ENCODE peak calls at places on chromosomes 5 and 9, in seven cellular contexts. X is SK-N-SH, O is PC-3, Z is GM23338, P is HCT116, B is MM.1S, D is OCI-LY7. V is an unnamed sample.

GRCh38 chr5:41296066-41296465 is 82.7 kb upstream of the C6 start:
- DNase-seq in P (no peak), Z (no peak), D (no peak), B (no peak), O (no peak), X (no peak), V (no peak)

GRCh38 chr9:118652258-118652657 is 717.0 kb downstream of the BRINP1 start:
- DNase-seq in B (no peak), O (no peak), Z (no peak), P (no peak), D (no peak), X (no peak), V (no peak)

GRCh38 chr5:133994297-133994989 is 10.3 kb downstream of the VDAC1 start:
- DNase-seq in B (no peak), X (no peak), O (no peak), D (no peak), Z (no peak), P (no peak), V (no peak)

GRCh38 chr5:72358925-72359324 is 38.8 kb downstream of the PTCD2 start:
- DNase-seq in X (no peak), D (no peak), P (no peak), Z (no peak), B (no peak), O (no peak), V (no peak)

GRCh38 chr5:173802670-173803165 is 85.4 kb upstream of the CPEB4 start:
- DNase-seq in B (no peak), Z (no peak), P (no peak), O (peak; percentile 39), D (no peak), X (no peak), V (peak; percentile 77)

GRCh38 chr9:33329996-33330395 is 39.7 kb downstream of the NFX1 start:
- DNase-seq in X (no peak), B (no peak), O (peak; percentile 83), D (no peak), Z (no peak), P (no peak), V (peak; percentile 20)

GRCh38 chr5:32051796-32052195 is 122.3 kb downstream of the GOLPH3 start:
- DNase-seq in X (no peak), O (no peak), Z (no peak), P (no peak), D (no peak), B (no peak), V (no peak)

GRCh38 chr5:127001621-127002296 is 28.6 kb downstream of the MARCHF3 start:
- DNase-seq in Z (no peak), D (no peak), P (no peak), B (no peak), O (peak; percentile 7), X (no peak), V (peak; percentile 23)

GRCh38 chr9:126112135-126112720 is 214.4 kb upstream of the MVB12B start:
- DNase-seq in D (no peak), O (no peak), Z (no peak), X (no peak), B (no peak), P (no peak), V (no peak)

GRCh38 chr5:159905496-159905895 is 10.8 kb upstream of the ADRA1B start:
- DNase-seq in X (no peak), P (peak; percentile 92), O (peak; percentile 98), B (peak; percentile 12), Z (no peak), D (no peak), V (peak; percentile 47)

GRCh38 chr9:107982735-107983134 is 493.2 kb upstream of the KLF4 start:
- DNase-seq in B (no peak), D (no peak), O (no peak), Z (no peak), P (no peak), X (no peak), V (no peak)

GRCh38 chr5:17069995-17070405 is 133.9 kb upstream of the MYO10 start:
- DNase-seq in D (no peak), O (peak; percentile 97), X (no peak), B (no peak), Z (no peak), P (peak; percentile 10), V (no peak)

GRCh38 chr9:108182950-108183381 is 672.8 kb downstream of the ACTL7B start:
- DNase-seq in B (no peak), O (peak; percentile 35), Z (no peak), P (no peak), X (no peak), D (no peak), V (no peak)

GRCh38 chr9:70600479-70600878 is 186.0 kb upstream of the KLF9 start:
- DNase-seq in B (no peak), Z (no peak), D (no peak), P (no peak), X (no peak), O (no peak), V (peak; percentile 58)

DNA sequence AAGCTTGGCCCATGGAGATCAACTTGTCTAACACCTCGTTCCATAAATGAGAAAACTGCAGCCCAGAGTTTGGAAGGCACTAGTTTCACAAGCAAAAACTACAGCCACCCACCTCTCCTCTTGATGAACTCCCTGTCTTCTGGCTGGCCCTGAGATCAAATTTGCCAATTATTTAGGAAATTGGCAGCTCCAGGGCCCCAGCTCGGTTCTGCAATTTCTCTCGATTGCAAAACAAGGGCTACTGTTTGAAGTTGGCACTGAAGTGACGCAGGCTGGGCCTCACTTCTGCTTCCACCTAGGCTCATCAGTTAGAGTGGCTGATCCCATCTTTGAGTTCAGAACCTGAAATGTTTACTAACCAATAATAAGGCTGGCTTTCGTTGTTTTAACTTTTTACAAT is 3.7 kb upstream of the GPX3 start:
- DNase-seq in X (no peak), O (no peak), P (no peak), Z (no peak), D (no peak), B (no peak), V (no peak)
- TF ChIP-seq EZH2phosphoT487 in X (no peak), O (no peak), P (no peak), Z (no peak), D (no peak), B (no peak), V (no peak)

GRCh38 chr9:4667681-4668080 is 1.4 kb upstream of the SPATA6L start:
- DNase-seq in Z (no peak), B (no peak), X (no peak), D (peak; percentile 32), O (no peak), P (no peak), V (no peak)

GRCh38 chr9:4665357-4665756 is 923 bp downstream of the SPATA6L start:
- DNase-seq in Z (no peak), P (no peak), B (no peak), X (peak; percentile 37), D (no peak), O (no peak), V (no peak)

GRCh38 chr9:4668604-4669003 is 2.3 kb upstream of the SPATA6L start:
- DNase-seq in O (no peak), B (no peak), D (no peak), X (no peak), P (no peak), Z (no peak), V (no peak)

GRCh38 chr9:4663956-4664355 is 1.9 kb downstream of the PLPP6 start:
- DNase-seq in O (no peak), D (no peak), B (no peak), Z (no peak), P (no peak), X (no peak), V (no peak)

DNA sequence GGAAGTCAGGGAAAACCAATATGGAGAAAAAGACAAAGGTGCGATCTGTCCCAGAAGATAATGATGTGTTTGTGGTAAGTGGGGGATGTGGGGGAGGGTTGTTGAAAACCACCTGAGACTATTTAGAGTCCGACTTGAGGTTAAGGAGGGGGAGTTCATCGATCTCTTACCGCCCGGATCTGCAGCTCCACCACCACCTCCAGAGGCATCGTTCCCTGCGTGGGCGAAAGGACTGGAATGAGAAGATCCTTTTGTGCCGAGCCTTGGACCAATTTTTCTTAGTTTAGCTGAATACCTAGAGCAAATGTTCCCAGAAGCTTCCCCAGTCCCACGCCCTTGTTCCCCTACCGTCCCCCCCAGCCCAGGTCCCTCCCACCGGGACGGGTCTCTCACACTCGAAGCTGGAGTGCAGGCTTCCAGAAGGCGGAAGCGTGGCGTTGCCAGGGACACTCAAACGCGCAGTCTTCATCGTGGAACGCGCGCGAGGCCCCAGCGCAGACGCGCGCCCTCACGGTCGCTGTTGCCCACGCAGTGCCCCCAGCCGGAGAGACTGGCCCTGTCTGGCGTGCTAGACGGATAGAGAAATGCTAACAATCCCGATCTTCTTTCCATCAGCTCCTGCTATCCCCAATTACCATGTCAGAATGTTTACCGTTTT is at the start of gene SPATA6L:
- DNase-seq in X (peak; percentile 81), P (no peak), O (peak; percentile 44), D (no peak), Z (peak; percentile 61), B (no peak), V (peak; percentile 83)
- TF ChIP-seq CTCF in X (peak; percentile 28), P (no peak), O (peak; percentile 35), D (no peak), Z (no peak), B (peak; percentile 10), V (peak; percentile 24)

GRCh38 chr9:84361645-84362044 is 21.1 kb upstream of the SLC28A3 start:
- DNase-seq in X (no peak), B (no peak), D (no peak), O (no peak), P (no peak), Z (no peak), V (no peak)

GRCh38 chr9:84371737-84372136 is 31.2 kb upstream of the SLC28A3 start:
- DNase-seq in B (no peak), Z (no peak), D (no peak), X (no peak), P (no peak), O (peak; percentile 70), V (peak; percentile 54)

GRCh38 chr9:84368593-84368992 is 28.0 kb upstream of the SLC28A3 start:
- DNase-seq in X (no peak), Z (no peak), D (no peak), P (no peak), B (no peak), O (no peak), V (no peak)

GRCh38 chr9:84366683-84367082 is 26.1 kb upstream of the SLC28A3 start:
- DNase-seq in D (no peak), O (no peak), X (no peak), Z (no peak), P (no peak), B (no peak), V (no peak)
- H3K9me2 ChIP-seq in D (no peaks in the 10 kb centered on the region), O (no peaks in the 10 kb centered on the region), X (no peaks in the 10 kb centered on the region), Z (no peaks in the 10 kb centered on the region), P (no peaks in the 10 kb centered on the region), B (no peaks in the 10 kb centered on the region), V (no peaks in the 10 kb centered on the region)

GRCh38 chr5:591746-592145 is 20.4 kb upstream of the CEP72 start:
- DNase-seq in X (no peak), P (no peak), Z (no peak), B (peak; percentile 16), O (no peak), D (no peak), V (no peak)

GRCh38 chr5:592158-592557 is 20.0 kb upstream of the CEP72 start:
- DNase-seq in D (no peak), X (no peak), O (no peak), Z (no peak), B (no peak), P (no peak), V (no peak)

GRCh38 chr5:589588-589987 is 22.6 kb upstream of the CEP72 start:
- DNase-seq in X (no peak), O (no peak), D (no peak), P (no peak), B (no peak), Z (no peak), V (no peak)

GRCh38 chr5:588406-588995 is 23.6 kb upstream of the CEP72 start:
- DNase-seq in X (no peak), O (no peak), B (no peak), Z (no peak), D (no peak), P (no peak), V (no peak)

GRCh38 chr5:590343-590742 is 21.8 kb upstream of the CEP72 start:
- DNase-seq in P (no peak), B (no peak), O (no peak), Z (no peak), D (no peak), X (no peak), V (no peak)
- TF ChIP-seq EZH2phosphoT487 in P (no peak), B (no peak), O (no peak), Z (no peak), D (no peak), X (no peak), V (no peak)

V was measured in hepatocyte.